ENCODE peak calls at places on chromosomes 4 and X, in ten cellular contexts. J, M, V, Z, C, I, A, B, P and S are unnamed samples.

GRCh38 chr4:2104556-2105345 is 45.6 kb downstream of the NAT8L start:
- DNase-seq in J (no peak), M (no peak), V (no peak), Z (no peak), C (no peak), I (no peak), A (no peak), B (no peak), P (no peak), S (no peak)

GRCh38 chrX:65607070-65607742 is 60.2 kb upstream of the MSN start:
- DNase-seq in J (no peak), M (no peak), V (no peak), Z (peak), C (peak), I (no peak), A (peak), B (no peak), P (no peak), S (peak)

GRCh38 chr4:80128941-80129340 is 55.9 kb upstream of the ANTXR2 start:
- DNase-seq in J (no peak), M (no peak), V (peak), Z (no peak), C (no peak), I (no peak), A (no peak), B (no peak), P (no peak), S (no peak)

GRCh38 chrX:155221351-155221750 is 5.1 kb downstream of the VBP1 start:
- DNase-seq in J (no peak), M (no peak), V (no peak), Z (no peak), C (no peak), I (no peak), A (no peak), B (no peak), P (no peak), S (no peak)

GRCh38 chrX:7318246-7318645 is 170.3 kb upstream of the PUDP start:
- DNase-seq in J (no peak), M (no peak), V (no peak), Z (no peak), C (peak), I (no peak), A (no peak), B (no peak), P (no peak), S (no peak)

GRCh38 chr4:176841730-176842129 is 49.0 kb upstream of the VEGFC start:
- DNase-seq in J (no peak), M (no peak), V (no peak), Z (peak), C (peak), I (no peak), A (no peak), B (no peak), P (no peak), S (peak)

GRCh38 chrX:152428089-152428488 is 23.0 kb downstream of the GABRA3 start:
- DNase-seq in J (no peak), M (no peak), V (peak), Z (no peak), C (no peak), I (no peak), A (no peak), B (no peak), P (no peak), S (peak)

GRCh38 chrX:98931194-98931593 is 1478.9 kb downstream of the PCDH19 start:
- DNase-seq in J (no peak), M (no peak), V (no peak), Z (no peak), C (no peak), I (no peak), A (no peak), B (no peak), P (no peak), S (peak)

GRCh38 chrX:80747832-80748231 is 61.8 kb downstream of the BRWD3 start:
- DNase-seq in J (no peak), M (no peak), V (no peak), Z (no peak), C (peak), I (no peak), A (peak), B (no peak), P (no peak), S (peak)

GRCh38 chr4:184328022-184328736 is 110.5 kb upstream of the ENPP6 start:
- DNase-seq in J (no peak), M (no peak), V (no peak), Z (no peak), C (no peak), I (no peak), A (peak), B (no peak), P (peak), S (peak)

GRCh38 chr4:145939241-145939640 is 618 bp upstream of the ZNF827 start:
- DNase-seq in J (no peak), M (no peak), V (no peak), Z (no peak), C (no peak), I (no peak), A (no peak), B (no peak), P (no peak), S (peak)

GRCh38 chrX:21657318-21658151 is 595 bp downstream of the KLHL34 start:
- DNase-seq in J (no peak), M (no peak), V (no peak), Z (no peak), C (no peak), I (no peak), A (no peak), B (no peak), P (peak), S (no peak)

GRCh38 chr4:145069361-145069760 is 28.6 kb downstream of the ANAPC10 start:
- DNase-seq in J (no peak), M (no peak), V (peak), Z (peak), C (peak), I (no peak), A (no peak), B (no peak), P (no peak), S (peak)

GRCh38 chrX:132270699-132271098 is 51.5 kb upstream of the RAP2C start:
- DNase-seq in J (no peak), M (peak), V (no peak), Z (peak), C (peak), I (no peak), A (no peak), B (no peak), P (no peak), S (peak)

GRCh38 chr4:54099959-54100606 is at the start of gene GSX2:
- DNase-seq in J (no peak), M (no peak), V (peak), Z (no peak), C (no peak), I (no peak), A (no peak), B (no peak), P (peak), S (no peak)

GRCh38 chrX:17674611-17675010 is 62.7 kb upstream of the SCML1 start:
- DNase-seq in J (no peak), M (no peak), V (no peak), Z (peak), C (peak), I (no peak), A (no peak), B (no peak), P (no peak), S (peak)